ENCODE peak calls at places on chromosomes 11 and 22, in five cellular contexts. Y is cardiac muscle cell; I is CD8-positive, alpha-beta memory T cell; J is Jurkat, Clone E6-1; S is activated naive CD4-positive, alpha-beta T cell treated with anti-CD3 and anti-CD28 coated beads for 36 hours. O is an unnamed sample.

GRCh38 chr11:58070585-58070984 is 39.8 kb downstream of the OR6Q1 start:
- DNase-seq in Y (no peak), S (no peak), J (no peak), I (no peak), O (no peak)

GRCh38 chr11:116333193-116333592 is 439.6 kb downstream of the BUD13 start:
- DNase-seq in S (no peak), Y (no peak), J (no peak), I (no peak), O (peak)

GRCh38 chr11:16891964-16892363 is 122.2 kb downstream of the PLEKHA7 start:
- DNase-seq in I (no peak), Y (peak), S (no peak), J (no peak), O (peak)

GRCh38 chr11:116972692-116973091 is 125.5 kb downstream of the SIK3 start:
- DNase-seq in I (no peak), J (no peak), Y (no peak), S (no peak), O (no peak)

GRCh38 chr11:114354076-114354475 is 46.2 kb downstream of the C11orf71 start:
- DNase-seq in J (no peak), I (no peak), S (no peak), Y (peak), O (peak)

GRCh38 chr22:24230911-24231656 is 13.8 kb downstream of the GGT5 start:
- DNase-seq in I (peak), S (peak), Y (no peak), J (no peak), O (peak)

GRCh38 chr11:16924826-16925494 is 89.3 kb downstream of the PLEKHA7 start:
- DNase-seq in Y (peak), I (no peak), S (no peak), J (no peak), O (peak)

GRCh38 chr11:85809191-85809590 is 1.8 kb downstream of the SYTL2 start:
- DNase-seq in S (peak), J (no peak), Y (no peak), I (peak), O (no peak)

GRCh38 chr11:112760378-112761060 is 200.7 kb upstream of the NCAM1 start:
- DNase-seq in S (no peak), I (no peak), J (no peak), Y (no peak), O (no peak)

GRCh38 chr22:43168416-43169309 is 17.3 kb downstream of the TSPO start:
- DNase-seq in S (no peak), J (no peak), I (no peak), Y (peak), O (peak)

GRCh38 chr11:120526241-120526640 is 14.7 kb downstream of the GRIK4 start:
- DNase-seq in S (no peak), Y (no peak), J (no peak), I (no peak), O (no peak)

GRCh38 chr11:4643084-4643483 is 698 bp upstream of the OR51E1 start:
- DNase-seq in J (no peak), I (no peak), S (no peak), Y (no peak), O (no peak)

GRCh38 chr22:28547132-28547842 is 132.4 kb downstream of the TTC28 start:
- DNase-seq in Y (peak), J (no peak), I (no peak), S (no peak), O (no peak)

GRCh38 chr11:125943661-125944349 is 2.0 kb upstream of the VSIG10L2 start:
- DNase-seq in S (no peak), J (no peak), I (no peak), Y (no peak), O (no peak)

GRCh38 chr11:8069771-8070170 is 11.2 kb upstream of the TUB start:
- DNase-seq in I (no peak), S (no peak), Y (no peak), J (no peak), O (no peak)

GRCh38 chr22:44071760-44072159 is 47.7 kb downstream of the PARVB start:
- DNase-seq in I (no peak), S (no peak), J (no peak), Y (no peak), O (no peak)

GRCh38 chr22:23538502-23538860 is 41.6 kb downstream of the IGLL1 start:
- DNase-seq in I (no peak), Y (peak), J (no peak), S (no peak), O (no peak)

GRCh38 chr11:101835465-101836063 is 79.2 kb upstream of the CEP126 start:
- DNase-seq in Y (no peak), S (no peak), I (no peak), J (no peak), O (no peak)

GRCh38 chr11:119027561-119028345 is 2.9 kb downstream of the SLC37A4 start:
- DNase-seq in S (no peak), Y (no peak), I (no peak), J (no peak), O (no peak)

GRCh38 chr11:61121917-61122316 is 19.6 kb downstream of the CD5 start:
- DNase-seq in Y (no peak), S (no peak), I (no peak), J (no peak), O (no peak)

GRCh38 chr11:113184498-113184897 is 129.9 kb upstream of the TTC12 start:
- DNase-seq in J (no peak), S (no peak), I (no peak), Y (peak), O (peak)

GRCh38 chr11:99117603-99118002 is 96.9 kb downstream of the CNTN5 start:
- DNase-seq in I (no peak), Y (no peak), J (peak), S (no peak), O (peak)

GRCh38 chr11:121426476-121427454 is 25.3 kb upstream of the SORL1 start:
- DNase-seq in S (peak), Y (no peak), J (no peak), I (peak), O (peak)

GRCh38 chr11:45156731-45157130 is 10.3 kb downstream of the PRDM11 start:
- DNase-seq in S (no peak), Y (no peak), I (no peak), J (no peak), O (no peak)

GRCh38 chr11:5224538-5225479 is 2.1 kb downstream of the HBB start:
- DNase-seq in J (no peak), Y (no peak), S (no peak), I (no peak), O (no peak)

GRCh38 chr22:40276877-40277823 is 69.2 kb upstream of the ADSL start:
- DNase-seq in J (no peak), I (no peak), Y (peak), S (no peak), O (peak)

GRCh38 chr11:121661796-121662508 is 209.2 kb upstream of the SORL1-AS1 start:
- DNase-seq in J (no peak), Y (peak), S (no peak), I (no peak), O (no peak)

GRCh38 chr11:81888391-81888790 is 845.3 kb downstream of the FAM181B start:
- DNase-seq in I (no peak), Y (no peak), J (no peak), S (no peak), O (no peak)

GRCh38 chr11:107385361-107385982 is 72.2 kb downstream of the CWF19L2 start:
- DNase-seq in Y (peak), S (no peak), J (no peak), I (no peak), O (peak)

GRCh38 chr11:13993096-13993760 is 30.7 kb downstream of the SPON1 start:
- DNase-seq in S (no peak), I (no peak), J (no peak), Y (no peak), O (no peak)

GRCh38 chr22:45268167-45268957 is 16.4 kb upstream of the UPK3A start:
- DNase-seq in J (no peak), Y (peak), S (peak), I (no peak), O (no peak)

GRCh38 chr11:77069969-77070582 is 3.3 kb downstream of the CAPN5 start:
- DNase-seq in J (no peak), S (no peak), I (no peak), Y (no peak), O (no peak)

GRCh38 chr11:9065614-9066431 is 25.6 kb downstream of the SCUBE2 start:
- DNase-seq in S (no peak), Y (peak), I (no peak), J (no peak), O (no peak)

GRCh38 chr22:39348909-39349505 is 784 bp upstream of the SYNGR1 start:
- DNase-seq in J (no peak), I (no peak), Y (no peak), S (no peak), O (no peak)

GRCh38 chr11:105538531-105538930 is 71.3 kb upstream of the GRIA4 start:
- DNase-seq in I (no peak), Y (peak), S (no peak), J (no peak), O (no peak)

GRCh38 chr11:67372993-67373915 is at the start of gene CLCF1:
- DNase-seq in S (peak), J (no peak), Y (peak), I (peak), O (peak)

O was measured in Daoy.